ENCODE peak calls at places on chromosomes 4 and X, in ten cellular contexts. V is H4; A is epithelial cell of esophagus; X is CD4-positive, CD25-positive, alpha-beta regulatory T cell; W is astrocyte of the spinal cord; R is GM20000; D is stimulated activated CD8-positive, alpha-beta memory T cell treated with anti-CD3 and anti-CD28 coated beads, Interleukin-4, amount 100 ng/mL, for 1 hour; Z is Kasumi-1; G is PC-3; T is stimulated activated CD4-positive, alpha-beta T cell treated with anti-CD3 and anti-CD28 coated beads, Interleukin-4, amount 100 ng/mL, for 48 hours. K is an unnamed sample.

GRCh38 chr4:46196086-46196485 is 72.2 kb upstream of the GABRG1 start:
- DNase-seq in V (peak; percentile 33), A (no peak), X (no peak), W (no peak), R (no peak), D (no peak), Z (no peak), G (no peak), T (no peak), K (no peak)

GRCh38 chrX:38105216-38105725 is 98.9 kb downstream of the SYTL5 start:
- DNase-seq in V (no peak), A (no peak), X (no peak), W (no peak), R (no peak), D (no peak), Z (no peak), G (no peak), T (no peak), K (no peak)

GRCh38 chr4:168645933-168646768 is 149.3 kb downstream of the PALLD start:
- DNase-seq in V (no peak), A (no peak), X (no peak), W (no peak), R (no peak), D (no peak), Z (no peak), G (no peak), T (no peak), K (no peak)

GRCh38 chrX:103585421-103586313 is at the start of gene TCEAL4:
- DNase-seq in V (peak; percentile 18), A (peak; percentile 17), X (peak; percentile 13), W (no peak), R (peak; percentile 31), D (no peak), Z (peak; percentile 18), G (peak; percentile 31), T (peak; percentile 16), K (peak; percentile 22)

GRCh38 chr4:152415980-152416379 is 119.9 kb downstream of the FBXW7 start:
- DNase-seq in V (no peak), A (peak; percentile 28), X (no peak), W (peak; percentile 45), R (no peak), D (no peak), Z (no peak), G (peak; percentile 40), T (no peak), K (no peak)

GRCh38 chrX:151239748-151240147 is 63.4 kb downstream of the GPR50 start:
- DNase-seq in V (no peak), A (no peak), X (no peak), W (no peak), R (no peak), D (no peak), Z (no peak), G (no peak), T (no peak), K (no peak)

GRCh38 chr4:118910221-118910620 is 21.6 kb downstream of the SYNPO2 start:
- DNase-seq in V (no peak), A (peak; percentile 51), X (no peak), W (no peak), R (no peak), D (no peak), Z (no peak), G (no peak), T (no peak), K (no peak)

GRCh38 chrX:67563469-67564448 is 19.9 kb downstream of the AR start:
- DNase-seq in V (peak; percentile 43), A (no peak), X (no peak), W (no peak), R (no peak), D (no peak), Z (no peak), G (no peak), T (no peak), K (no peak)